ENCODE peak calls at places on chromosomes 13 and 19, in ten cellular contexts. H is activated effector memory CD4-positive, alpha-beta T cell treated with anti-CD3 and anti-CD28 coated beads, Interleukin-2, amount 50 U/mL, for 16 hours; K is spleen; Q is CD4-positive, alpha-beta T cell; B is GM23248; Z is GM04503; U is astrocyte of the spinal cord; O is fibroblast of lung; X is skeletal muscle cell; W is T-helper 2 cell. V is an unnamed sample.

GRCh38 chr19:1618157-1619093 is 13.2 kb upstream of the UQCR11 start:
- DNase-seq in H (peak; percentile 69), K (no peak), Q (no peak), B (peak; percentile 40), Z (no peak), U (peak; percentile 6), O (no peak), X (no peak), W (no peak), V (no peak)

GRCh38 chr13:21106089-21106488 is 44.7 kb upstream of the LATS2 start:
- DNase-seq in H (no peak), K (no peak), Q (no peak), B (peak; percentile 75), Z (peak; percentile 60), U (peak; percentile 78), O (peak; percentile 79), X (peak; percentile 16), W (no peak), V (peak; percentile 50)

GRCh38 chr19:954672-955494 is 29.0 kb downstream of the ARID3A start:
- DNase-seq in H (no peak), K (no peak), Q (no peak), B (no peak), Z (no peak), U (no peak), O (no peak), X (no peak), W (no peak), V (no peak)

GRCh38 chr19:4506449-4507149 is 11.7 kb downstream of the PLIN4 start:
- DNase-seq in H (no peak), K (no peak), Q (no peak), B (peak; percentile 75), Z (no peak), U (peak; percentile 70), O (peak; percentile 72), X (no peak), W (no peak), V (no peak)

GRCh38 chr19:28582344-28582743 is 630.6 kb downstream of the UQCRFS1 start:
- DNase-seq in H (no peak), K (no peak), Q (no peak), B (no peak), Z (no peak), U (no peak), O (no peak), X (no peak), W (no peak), V (no peak)

GRCh38 chr13:100508996-100509395 is 79.6 kb downstream of the GGACT start:
- DNase-seq in H (no peak), K (no peak), Q (no peak), B (no peak), Z (no peak), U (no peak), O (no peak), X (no peak), W (no peak), V (peak; percentile 37)

GRCh38 chr19:13215572-13216380 is 65.6 kb downstream of the IER2 start:
- DNase-seq in H (peak; percentile 78), K (no peak), Q (peak; percentile 27), B (peak; percentile 18), Z (no peak), U (peak; percentile 21), O (peak; percentile 34), X (no peak), W (peak; percentile 23), V (no peak)

GRCh38 chr13:33543631-33544030 is 258.1 kb upstream of the STARD13 start:
- DNase-seq in H (no peak), K (no peak), Q (no peak), B (peak; percentile 34), Z (no peak), U (no peak), O (no peak), X (no peak), W (no peak), V (no peak)

GRCh38 chr13:51590966-51591627 is 6.8 kb downstream of the WDFY2 start:
- DNase-seq in H (no peak), K (no peak), Q (no peak), B (peak; percentile 96), Z (peak; percentile 99), U (peak; percentile 64), O (peak; percentile 80), X (peak; percentile 92), W (no peak), V (peak; percentile 97)

GRCh38 chr19:6772028-6772865 is at the start of gene VAV1:
- DNase-seq in H (peak; percentile 90), K (peak; percentile 97), Q (peak; percentile 81), B (no peak), Z (no peak), U (no peak), O (no peak), X (no peak), W (peak; percentile 78), V (no peak)

GRCh38 chr19:48926909-48927308 is 6.6 kb upstream of the DHDH start:
- DNase-seq in H (no peak), K (no peak), Q (no peak), B (peak; percentile 100), Z (peak; percentile 91), U (peak; percentile 92), O (peak; percentile 99), X (peak; percentile 92), W (no peak), V (peak; percentile 95)

GRCh38 chr13:94703271-94703670 is 9.1 kb downstream of the SOX21 start:
- DNase-seq in H (no peak), K (no peak), Q (no peak), B (no peak), Z (no peak), U (no peak), O (no peak), X (no peak), W (no peak), V (no peak)

GRCh38 chr19:1363599-1363998 is 20.1 kb upstream of the NDUFS7 start:
- DNase-seq in H (no peak), K (no peak), Q (no peak), B (no peak), Z (no peak), U (no peak), O (no peak), X (no peak), W (peak; percentile 41), V (no peak)

GRCh38 chr19:53877361-53877766 is 4.6 kb upstream of the PRKCG start:
- DNase-seq in H (peak; percentile 69), K (no peak), Q (no peak), B (peak; percentile 36), Z (no peak), U (no peak), O (peak; percentile 22), X (no peak), W (peak; percentile 28), V (no peak)

GRCh38 chr13:38705351-38705750 is 18.5 kb downstream of the FREM2 start:
- DNase-seq in H (no peak), K (no peak), Q (no peak), B (no peak), Z (no peak), U (no peak), O (no peak), X (no peak), W (no peak), V (no peak)